ENCODE peak calls at places on chromosomes 1 and 21, in six cellular contexts. M is pancreas, Y is OCI-LY7, X is uterus, E is heart right ventricle, O is A673. J is an unnamed sample. For H3K36me3, the result is how much of the 10 kb centered on the place peaks cover.

GRCh38 chr1:51444096-51444495 is 75.0 kb downstream of the EPS15 start:
- DNase-seq in O (no peak), M (no peak), Y (no peak), X (no peak), E (no peak), J (no peak)

GRCh38 chr1:92404661-92405060 is 82.1 kb downstream of the GFI1 start:
- DNase-seq in Y (no peak), M (no peak), O (no peak), X (no peak), E (no peak), J (no peak)

GRCh38 chr21:15430023-15430422 is 299.8 kb upstream of the USP25 start:
- DNase-seq in O (no peak), M (no peak), X (no peak), Y (no peak), E (no peak), J (no peak)

GRCh38 chr1:54016343-54017282 is 1.4 kb downstream of the LDLRAD1 start:
- DNase-seq in O (no peak), Y (no peak), M (no peak), X (no peak), E (no peak), J (no peak)

GRCh38 chr1:172449585-172450523 is 6.0 kb upstream of the PIGC start:
- DNase-seq in M (peak), X (no peak), E (peak), Y (peak), O (peak), J (peak)

GRCh38 chr1:115190766-115191165 is 101.5 kb upstream of the TSPAN2 start:
- DNase-seq in E (no peak), X (no peak), Y (no peak), M (no peak), O (no peak), J (no peak)

GRCh38 chr1:216531308-216532239 is 108.3 kb upstream of the USH2A start:
- DNase-seq in E (no peak), O (no peak), Y (no peak), X (no peak), M (no peak), J (no peak)

GRCh38 chr1:53114581-53115400 is 27.6 kb downstream of the SLC1A7 start:
- DNase-seq in Y (no peak), M (no peak), X (no peak), O (no peak), E (no peak), J (no peak)

GRCh38 chr1:27664291-27664690 is 7.7 kb downstream of the IFI6 start:
- DNase-seq in E (no peak), Y (no peak), X (no peak), O (no peak), M (no peak), J (no peak)

GRCh38 chr21:32604484-32604883 is 7.7 kb downstream of the CFAP298 start:
- DNase-seq in Y (no peak), X (no peak), E (no peak), O (no peak), M (no peak), J (no peak)

GRCh38 chr1:92480813-92481597 is 5.7 kb downstream of the GFI1 start:
- DNase-seq in M (peak), X (no peak), Y (no peak), E (no peak), O (no peak), J (peak)

GRCh38 chr1:12095822-12096263 is 32.7 kb downstream of the TNFRSF8 start:
- DNase-seq in O (peak), M (no peak), E (no peak), Y (peak), X (no peak), J (no peak)

GRCh38 chr1:173295391-173295790 is 88.3 kb upstream of the TNFSF4 start:
- DNase-seq in Y (no peak), O (no peak), E (no peak), M (no peak), X (no peak), J (no peak)

GRCh38 chr1:209805341-209805781 is 581 bp downstream of the IRF6 start:
- DNase-seq in M (peak), O (no peak), X (no peak), E (no peak), Y (no peak), J (peak)

GRCh38 chr1:40532844-40533424 is 1.5 kb downstream of the ZNF684 start:
- DNase-seq in O (peak), Y (peak), X (no peak), M (no peak), E (peak), J (no peak)

GRCh38 chr1:39084191-39084590 is 58.0 kb downstream of the NDUFS5 start:
- DNase-seq in O (no peak), X (no peak), E (no peak), M (peak), Y (no peak), J (no peak)

GRCh38 chr1:85322655-85323054 is 46.2 kb upstream of the BCL10 start:
- DNase-seq in Y (no peak), X (no peak), M (no peak), O (no peak), E (no peak), J (no peak)

GRCh38 chr1:175887981-175888428 is 144.6 kb upstream of the TNR start:
- DNase-seq in E (peak), M (peak), Y (peak), X (no peak), O (peak), J (peak)

GRCh38 chr1:164834641-164835040 is 275.7 kb downstream of the PBX1 start:
- DNase-seq in O (no peak), M (no peak), X (no peak), E (no peak), Y (no peak), J (no peak)

GRCh38 chr1:40917995-40918711 is 56.0 kb upstream of the CITED4 start:
- DNase-seq in M (no peak), E (no peak), Y (no peak), O (no peak), X (no peak), J (no peak)

GRCh38 chr1:157542676-157543075 is 9.6 kb downstream of the FCRL5 start:
- DNase-seq in M (peak), E (peak), Y (no peak), X (no peak), O (peak), J (peak)

GRCh38 chr1:156836892-156837291 is 20.2 kb upstream of the SH2D2A start:
- DNase-seq in O (no peak), Y (no peak), X (no peak), M (no peak), E (no peak), J (no peak)

GRCh38 chr1:188904201-188904600 is 1573.5 kb downstream of the BRINP3 start:
- DNase-seq in E (no peak), M (no peak), X (no peak), Y (no peak), O (no peak), J (no peak)

GRCh38 chr1:73604739-73605138 is 593.2 kb downstream of the LRRIQ3 start:
- DNase-seq in E (no peak), O (peak), M (no peak), Y (no peak), X (no peak), J (no peak)

GRCh38 chr1:214281902-214282695 is 1.1 kb downstream of the SMYD2 start:
- DNase-seq in E (peak), M (no peak), X (peak), Y (peak), O (peak), J (peak)
- H3K27ac ChIP-seq in E (peak), M (peak), X (peak), Y (peak), O (peak), J (peak)

GRCh38 chr1:45668526-45668925 is 17.8 kb downstream of the GPBP1L1 start:
- DNase-seq in O (no peak), M (no peak), Y (no peak), E (no peak), X (no peak), J (no peak)
- H3K36me3 ChIP-seq in O (under half), M (under half), Y (half or more), E (under half), X (under half), J (under half)

GRCh38 chr1:118926261-118926660 is 61.9 kb downstream of the TBX15 start:
- DNase-seq in M (no peak), Y (no peak), O (no peak), E (no peak), X (no peak), J (no peak)
- TF ChIP-seq CTCF in M (no peak), Y (no peak), O (no peak), E (no peak), X (no peak), J (no peak)

GRCh38 chr1:8219530-8219929 is 98.4 kb upstream of the SLC45A1 start:
- DNase-seq in O (no peak), Y (no peak), M (no peak), E (no peak), X (no peak), J (no peak)
- H3K27ac ChIP-seq in O (no peak), Y (no peak), M (no peak), E (no peak), X (no peak), J (no peak)

GRCh38 chr1:1250828-1251284 is 4.3 kb upstream of the C1QTNF12 start:
- DNase-seq in O (no peak), X (no peak), M (peak), E (no peak), Y (peak), J (no peak)
- H3K36me3 ChIP-seq in O (under half), X (under half), M (under half), E (under half), Y (under half), J (under half)

GRCh38 chr21:46127239-46128105 is 27.9 kb downstream of the FTCD start:
- DNase-seq in O (no peak), X (peak), M (peak), E (no peak), Y (no peak), J (no peak)
- TF ChIP-seq CTCF in O (no peak), X (no peak), M (no peak), E (no peak), Y (no peak), J (no peak)

J was measured in thyroid gland.